ENCODE peak calls at places on chromosomes 5 and 9, in four cellular contexts. V is suprapubic skin, Y is stomach, S is GM23338. T is an unnamed sample.

GRCh38 chr5:38468202-38468656 is 88.2 kb downstream of the LIFR start:
- DNase-seq in V (peak; percentile 76), Y (no peak), S (no peak), T (peak; percentile 91)

GRCh38 chr5:160938532-160938931 is 86.5 kb upstream of the ATP10B start:
- DNase-seq in V (no peak), Y (peak; percentile 68), S (no peak), T (no peak)

GRCh38 chr9:114830546-114830945 is 24.7 kb upstream of the TNFSF15 start:
- DNase-seq in V (no peak), Y (no peak), S (no peak), T (peak; percentile 47)

GRCh38 chr9:16825971-16826370 is 44.5 kb downstream of the BNC2 start:
- DNase-seq in V (no peak), Y (no peak), S (no peak), T (no peak)

GRCh38 chr5:136018814-136019777 is 9.7 kb upstream of the TGFBI start:
- DNase-seq in V (no peak), Y (no peak), S (no peak), T (no peak)

GRCh38 chr5:73031839-73032238 is 76.0 kb downstream of the FCHO2 start:
- DNase-seq in V (no peak), Y (peak; percentile 30), S (no peak), T (no peak)

GRCh38 chr5:103357636-103358035 is 99.1 kb downstream of the MACIR start:
- DNase-seq in V (no peak), Y (no peak), S (no peak), T (no peak)

GRCh38 chr5:83553000-83553486 is 81.5 kb downstream of the VCAN start:
- DNase-seq in V (peak; percentile 89), Y (no peak), S (no peak), T (no peak)

GRCh38 chr5:123448743-123449142 is 25.5 kb upstream of the CEP120 start:
- DNase-seq in V (no peak), Y (no peak), S (no peak), T (no peak)

GRCh38 chr5:112126982-112127381 is 292.1 kb downstream of the EPB41L4A start:
- DNase-seq in V (no peak), Y (no peak), S (no peak), T (no peak)

GRCh38 chr9:131814714-131815113 is 74.8 kb upstream of the RAPGEF1 start:
- DNase-seq in V (no peak), Y (no peak), S (no peak), T (no peak)

GRCh38 chr5:14557840-14558239 is 23.8 kb upstream of the OTULINL start:
- DNase-seq in V (no peak), Y (no peak), S (no peak), T (no peak)

GRCh38 chr9:111851536-111851935 is 45.1 kb upstream of the UGCG start:
- DNase-seq in V (no peak), Y (no peak), S (peak; percentile 34), T (no peak)

GRCh38 chr9:115757461-115757860 is 396.1 kb upstream of the PAPPA start:
- DNase-seq in V (no peak), Y (no peak), S (no peak), T (no peak)

GRCh38 chr9:89873801-89874200 is 269.0 kb downstream of the GADD45G start:
- DNase-seq in V (peak; percentile 38), Y (no peak), S (no peak), T (no peak)

GRCh38 chr9:125694478-125694877 is 12.5 kb downstream of the MAPKAP1 start:
- DNase-seq in V (no peak), Y (no peak), S (peak; percentile 78), T (no peak)

GRCh38 chr9:21030389-21031035 is 928 bp downstream of the HACD4 start:
- DNase-seq in V (no peak), Y (no peak), S (peak; percentile 39), T (no peak)

GRCh38 chr5:166649656-166650055 is 1641.8 kb upstream of the WWC1 start:
- DNase-seq in V (no peak), Y (no peak), S (no peak), T (no peak)

GRCh38 chr5:113059232-113059805 is 82.7 kb downstream of the DCP2 start:
- DNase-seq in V (no peak), Y (no peak), S (no peak), T (no peak)

GRCh38 chr5:191949-192690 is 825 bp downstream of the LRRC14B start:
- DNase-seq in V (no peak), Y (no peak), S (no peak), T (no peak)

GRCh38 chr9:137053944-137054931 is at the start of gene ENTPD2:
- DNase-seq in V (no peak), Y (peak; percentile 85), S (peak; percentile 70), T (no peak)

GRCh38 chr9:84397822-84398221 is 57.3 kb upstream of the SLC28A3 start:
- DNase-seq in V (no peak), Y (no peak), S (peak; percentile 8), T (no peak)

GRCh38 chr9:113589407-113589806 is 125.9 kb downstream of the RGS3 start:
- DNase-seq in V (no peak), Y (no peak), S (no peak), T (no peak)

GRCh38 chr5:39714036-39714698 is 289.4 kb upstream of the DAB2 start:
- DNase-seq in V (no peak), Y (peak; percentile 52), S (peak; percentile 78), T (no peak)

GRCh38 chr9:88953401-88954029 is 37.8 kb upstream of the S1PR3 start:
- DNase-seq in V (no peak), Y (no peak), S (no peak), T (no peak)

GRCh38 chr9:94083384-94083783 is 880 bp upstream of the PTPDC1 start:
- DNase-seq in V (no peak), Y (no peak), S (no peak), T (no peak)

GRCh38 chr5:10599828-10600227 is 36.0 kb downstream of the ANKRD33B start:
- DNase-seq in V (no peak), Y (no peak), S (no peak), T (no peak)

GRCh38 chr9:71684566-71684965 is 83.7 kb downstream of the CEMIP2 start:
- DNase-seq in V (no peak), Y (no peak), S (no peak), T (no peak)

GRCh38 chr5:65722575-65723424 is 795 bp downstream of the NLN start:
- DNase-seq in V (no peak), Y (no peak), S (peak; percentile 74), T (no peak)

GRCh38 chr5:176610430-176610763 is 441 bp upstream of the GPRIN1 start:
- DNase-seq in V (no peak), Y (no peak), S (no peak), T (no peak)

GRCh38 chr9:134607971-134608370 is 33.6 kb upstream of the COL5A1 start:
- DNase-seq in V (no peak), Y (peak; percentile 8), S (no peak), T (no peak)

GRCh38 chr5:55638455-55638854 is 73.7 kb downstream of the SLC38A9 start:
- DNase-seq in V (no peak), Y (no peak), S (no peak), T (no peak)

GRCh38 chr9:98306384-98307145 is 51.1 kb upstream of the TBC1D2 start:
- DNase-seq in V (no peak), Y (no peak), S (no peak), T (no peak)

GRCh38 chr5:68529581-68529980 is 314.0 kb downstream of the PIK3R1 start:
- DNase-seq in V (no peak), Y (no peak), S (no peak), T (no peak)

GRCh38 chr5:169164481-169164925 is 136.4 kb downstream of the SLIT3 start:
- DNase-seq in V (no peak), Y (peak; percentile 74), S (peak; percentile 52), T (no peak)

GRCh38 chr5:7873216-7873615 is 4.3 kb downstream of the MTRR start:
- DNase-seq in V (no peak), Y (no peak), S (no peak), T (no peak)

GRCh38 chr5:164357405-164358033 is 852.1 kb downstream of the MAT2B start:
- DNase-seq in V (no peak), Y (no peak), S (no peak), T (no peak)

GRCh38 chr5:164360589-164360988 is 855.2 kb downstream of the MAT2B start:
- DNase-seq in V (no peak), Y (no peak), S (no peak), T (no peak)

GRCh38 chr5:164359260-164359930 is 854.0 kb downstream of the MAT2B start:
- DNase-seq in V (no peak), Y (no peak), S (no peak), T (no peak)

GRCh38 chr5:164359931-164360290 is 854.5 kb downstream of the MAT2B start:
- DNase-seq in V (no peak), Y (no peak), S (no peak), T (no peak)

GRCh38 chr5:164358531-164359259 is 853.3 kb downstream of the MAT2B start:
- DNase-seq in V (no peak), Y (no peak), S (no peak), T (no peak)
- H3K4me3 ChIP-seq in V (no peak overlapping the region), Y (no peak overlapping the region), S (no peak overlapping the region), T (no peak overlapping the region)

DNA sequence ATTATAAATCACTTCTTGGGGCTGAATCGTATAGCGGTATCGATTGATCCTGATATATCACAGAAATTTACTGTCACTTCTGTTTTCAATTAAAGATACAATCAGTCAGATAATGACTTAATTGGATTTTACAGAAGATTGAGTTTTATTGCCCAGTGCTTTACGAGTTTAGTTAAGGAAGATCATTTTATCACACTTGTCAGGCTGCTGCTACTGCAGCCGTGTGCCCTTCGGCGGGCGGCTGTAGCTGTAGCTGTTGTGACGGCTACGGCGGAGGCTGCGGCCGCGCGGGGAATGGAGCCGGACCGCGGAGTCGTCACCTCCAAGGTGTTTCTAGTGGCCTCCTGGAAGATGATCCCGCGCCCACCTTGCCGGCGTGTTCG is 7.2 kb upstream of the DMRT3 start:
- DNase-seq in V (no peak), Y (no peak), S (peak; percentile 26), T (peak; percentile 31)
- TF ChIP-seq POLR2AphosphoS5 in V (no peak), Y (no peak), S (no peak), T (no peak)

GRCh38 chr5:156326718-156327259 is at the start of gene SGCD:
- DNase-seq in V (peak; percentile 79), Y (peak; percentile 35), S (peak; percentile 16), T (no peak)
- H3K4me3 ChIP-seq in V (peak within 1 kb of the TSS; percentile 41), Y (peak within 1 kb of the TSS; percentile 44), S (no peak within 1 kb of the TSS), T (peak within 1 kb of the TSS; percentile 55)

DNA sequence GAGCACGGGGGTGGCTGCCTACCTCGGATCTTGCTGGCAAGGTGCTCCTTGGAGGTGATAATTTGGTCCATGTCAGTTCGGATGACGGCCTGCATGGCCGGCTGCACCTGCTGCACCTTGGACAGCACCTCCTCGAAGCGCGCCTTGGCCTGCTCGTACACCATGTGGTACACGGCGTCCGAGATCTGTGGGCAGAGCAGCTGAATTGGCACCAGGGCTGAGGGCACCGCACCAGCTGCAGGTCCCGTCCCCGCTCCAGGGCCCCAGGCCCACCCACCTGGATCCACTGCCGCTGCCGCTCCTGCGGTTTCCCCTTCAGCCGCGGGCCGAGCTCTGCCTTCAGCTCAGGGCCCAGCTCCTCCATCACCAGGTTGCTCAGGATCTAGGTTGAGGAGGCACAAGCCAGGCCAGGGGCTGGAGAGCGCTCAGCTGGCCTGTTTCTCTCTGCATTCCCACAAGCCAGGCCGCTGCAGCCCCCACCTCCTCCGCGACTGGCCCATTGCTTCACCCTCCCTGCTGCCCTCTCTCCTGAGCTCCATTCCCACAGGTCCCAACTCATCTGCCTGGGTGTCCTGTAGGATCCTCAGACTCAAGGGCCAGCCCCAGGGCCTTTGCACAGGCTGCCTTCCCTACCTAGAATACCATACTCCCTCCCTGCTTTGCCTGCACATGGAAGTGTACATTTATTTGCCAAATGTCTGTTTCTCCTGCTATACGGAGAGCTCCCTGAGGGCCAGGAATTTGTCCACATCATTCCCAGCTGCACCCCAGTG is 65.7 kb downstream of the LRSAM1 start:
- DNase-seq in V (no peak), Y (no peak), S (no peak), T (no peak)
- TF ChIP-seq POLR2AphosphoS5 in V (no peak), Y (no peak), S (no peak), T (no peak)